ENCODE peak calls at places on chromosome 1, in five cellular contexts. One of them, this sample, is unnamed.

GRCh38 chr1:91406773-91407389 is 2.2 kb upstream of the HFM1 start:
- DNase-seq in GM13976: no peak
- DNase-seq in cardiac muscle cell: peak; percentile 18
- DNase-seq in body of pancreas: no peak
- DNase-seq in HuH-7.5: no peak
- DNase-seq in this sample: no peak

GRCh38 chr1:226534645-226535044 is 13.9 kb upstream of the STUM start:
- DNase-seq in cardiac muscle cell: no peak
- DNase-seq in GM13976: no peak
- DNase-seq in HuH-7.5: no peak
- DNase-seq in body of pancreas: no peak
- DNase-seq in this sample: no peak

GRCh38 chr1:6180215-6180577 is at the start of gene CHD5:
- DNase-seq in HuH-7.5: peak; percentile 22
- DNase-seq in body of pancreas: no peak
- DNase-seq in cardiac muscle cell: no peak
- DNase-seq in GM13976: no peak
- DNase-seq in this sample: peak; percentile 55

GRCh38 chr1:178004926-178005391 is 35.1 kb upstream of the SEC16B start:
- DNase-seq in GM13976: peak; percentile 12
- DNase-seq in HuH-7.5: no peak
- DNase-seq in body of pancreas: no peak
- DNase-seq in cardiac muscle cell: no peak
- DNase-seq in this sample: no peak

GRCh38 chr1:58780586-58781452 is 3.0 kb downstream of the JUN start:
- DNase-seq in HuH-7.5: no peak
- DNase-seq in GM13976: no peak
- DNase-seq in body of pancreas: peak; percentile 57
- DNase-seq in cardiac muscle cell: peak; percentile 45
- DNase-seq in this sample: no peak

GRCh38 chr1:87437663-87438295 is 109.1 kb downstream of the LMO4 start:
- DNase-seq in body of pancreas: no peak
- DNase-seq in GM13976: no peak
- DNase-seq in cardiac muscle cell: no peak
- DNase-seq in HuH-7.5: no peak
- DNase-seq in this sample: no peak

GRCh38 chr1:54312874-54313316 is 93.3 kb downstream of the SSBP3 start:
- DNase-seq in cardiac muscle cell: peak; percentile 88
- DNase-seq in body of pancreas: peak; percentile 53
- DNase-seq in GM13976: no peak
- DNase-seq in HuH-7.5: no peak
- DNase-seq in this sample: peak; percentile 54

GRCh38 chr1:70382682-70383081 is 28.2 kb upstream of the ANKRD13C start:
- DNase-seq in HuH-7.5: no peak
- DNase-seq in body of pancreas: no peak
- DNase-seq in GM13976: no peak
- DNase-seq in cardiac muscle cell: no peak
- DNase-seq in this sample: no peak

GRCh38 chr1:117147856-117148588 is 26.5 kb upstream of the TRIM45 start:
- DNase-seq in body of pancreas: no peak
- DNase-seq in HuH-7.5: no peak
- DNase-seq in cardiac muscle cell: peak; percentile 64
- DNase-seq in GM13976: no peak
- DNase-seq in this sample: peak; percentile 73

GRCh38 chr1:2353907-2354438 is 37.4 kb downstream of the MORN1 start:
- DNase-seq in body of pancreas: no peak
- DNase-seq in GM13976: no peak
- DNase-seq in cardiac muscle cell: no peak
- DNase-seq in HuH-7.5: no peak
- DNase-seq in this sample: no peak

This sample was measured in MG63.